ENCODE peak calls at places on chromosomes 5 and 9, in ten cellular contexts. One of them, this sample, is unnamed.

GRCh38 chr9:90956026-90956810 is 154.6 kb downstream of the SYK start:
- DNase-seq in bronchial epithelial cell: no peak
- DNase-seq in PC-3: no peak
- DNase-seq in Calu3: no peak
- DNase-seq in B cell: no peak
- DNase-seq in CD4-positive, alpha-beta T cell: no peak
- DNase-seq in NB4: no peak
- DNase-seq in fibroblast of mammary gland: peak; percentile 42
- DNase-seq in cardiac muscle cell: no peak
- DNase-seq in lower leg skin: no peak
- DNase-seq in this sample: no peak

GRCh38 chr5:32779754-32780415 is 68.8 kb downstream of the NPR3 start:
- DNase-seq in NB4: no peak
- DNase-seq in PC-3: no peak
- DNase-seq in bronchial epithelial cell: no peak
- DNase-seq in CD4-positive, alpha-beta T cell: no peak
- DNase-seq in cardiac muscle cell: no peak
- DNase-seq in Calu3: no peak
- DNase-seq in fibroblast of mammary gland: no peak
- DNase-seq in B cell: no peak
- DNase-seq in lower leg skin: no peak
- DNase-seq in this sample: no peak

GRCh38 chr9:106929471-106930198 is 66.7 kb downstream of the ZNF462 start:
- DNase-seq in lower leg skin: no peak
- DNase-seq in B cell: no peak
- DNase-seq in bronchial epithelial cell: no peak
- DNase-seq in CD4-positive, alpha-beta T cell: no peak
- DNase-seq in fibroblast of mammary gland: peak; percentile 60
- DNase-seq in NB4: no peak
- DNase-seq in Calu3: no peak
- DNase-seq in cardiac muscle cell: no peak
- DNase-seq in PC-3: no peak
- DNase-seq in this sample: no peak

GRCh38 chr5:62886603-62887315 is 308.1 kb downstream of the LRRC70 start:
- DNase-seq in B cell: no peak
- DNase-seq in bronchial epithelial cell: no peak
- DNase-seq in lower leg skin: no peak
- DNase-seq in PC-3: no peak
- DNase-seq in Calu3: peak; percentile 3
- DNase-seq in CD4-positive, alpha-beta T cell: no peak
- DNase-seq in cardiac muscle cell: peak; percentile 52
- DNase-seq in NB4: no peak
- DNase-seq in fibroblast of mammary gland: no peak
- DNase-seq in this sample: no peak

GRCh38 chr5:3201121-3201520 is 394.5 kb upstream of the IRX1 start:
- DNase-seq in lower leg skin: peak; percentile 37
- DNase-seq in CD4-positive, alpha-beta T cell: no peak
- DNase-seq in cardiac muscle cell: no peak
- DNase-seq in B cell: no peak
- DNase-seq in fibroblast of mammary gland: no peak
- DNase-seq in PC-3: no peak
- DNase-seq in NB4: no peak
- DNase-seq in Calu3: no peak
- DNase-seq in bronchial epithelial cell: no peak
- DNase-seq in this sample: no peak

GRCh38 chr9:131045300-131046092 is 36.5 kb downstream of the LAMC3 start:
- DNase-seq in bronchial epithelial cell: no peak
- DNase-seq in Calu3: peak; percentile 4
- DNase-seq in NB4: no peak
- DNase-seq in lower leg skin: no peak
- DNase-seq in cardiac muscle cell: no peak
- DNase-seq in CD4-positive, alpha-beta T cell: peak; percentile 42
- DNase-seq in PC-3: no peak
- DNase-seq in fibroblast of mammary gland: peak; percentile 10
- DNase-seq in B cell: no peak
- DNase-seq in this sample: no peak

GRCh38 chr5:107554776-107555424 is 115.8 kb downstream of the EFNA5 start:
- DNase-seq in lower leg skin: no peak
- DNase-seq in B cell: no peak
- DNase-seq in cardiac muscle cell: no peak
- DNase-seq in NB4: no peak
- DNase-seq in bronchial epithelial cell: no peak
- DNase-seq in fibroblast of mammary gland: no peak
- DNase-seq in Calu3: no peak
- DNase-seq in PC-3: no peak
- DNase-seq in CD4-positive, alpha-beta T cell: no peak
- DNase-seq in this sample: no peak

GRCh38 chr5:177982956-177983355 is 13.1 kb downstream of the PROP1 start:
- DNase-seq in PC-3: no peak
- DNase-seq in Calu3: no peak
- DNase-seq in fibroblast of mammary gland: no peak
- DNase-seq in NB4: no peak
- DNase-seq in bronchial epithelial cell: no peak
- DNase-seq in cardiac muscle cell: no peak
- DNase-seq in B cell: no peak
- DNase-seq in CD4-positive, alpha-beta T cell: no peak
- DNase-seq in lower leg skin: peak; percentile 53
- DNase-seq in this sample: no peak

GRCh38 chr5:55570026-55570425 is 35.3 kb upstream of the PLPP1 start:
- DNase-seq in Calu3: no peak
- DNase-seq in CD4-positive, alpha-beta T cell: no peak
- DNase-seq in PC-3: no peak
- DNase-seq in B cell: no peak
- DNase-seq in fibroblast of mammary gland: peak; percentile 41
- DNase-seq in lower leg skin: no peak
- DNase-seq in cardiac muscle cell: no peak
- DNase-seq in bronchial epithelial cell: no peak
- DNase-seq in NB4: no peak
- DNase-seq in this sample: no peak

GRCh38 chr5:15637886-15638285 is 137.9 kb downstream of the FBXL7 start:
- DNase-seq in Calu3: no peak
- DNase-seq in CD4-positive, alpha-beta T cell: no peak
- DNase-seq in fibroblast of mammary gland: no peak
- DNase-seq in lower leg skin: no peak
- DNase-seq in NB4: no peak
- DNase-seq in B cell: no peak
- DNase-seq in PC-3: no peak
- DNase-seq in bronchial epithelial cell: no peak
- DNase-seq in cardiac muscle cell: no peak
- DNase-seq in this sample: no peak

GRCh38 chr5:15637345-15637744 is 137.4 kb downstream of the FBXL7 start:
- DNase-seq in PC-3: no peak
- DNase-seq in Calu3: no peak
- DNase-seq in CD4-positive, alpha-beta T cell: no peak
- DNase-seq in NB4: no peak
- DNase-seq in fibroblast of mammary gland: no peak
- DNase-seq in cardiac muscle cell: no peak
- DNase-seq in bronchial epithelial cell: no peak
- DNase-seq in B cell: no peak
- DNase-seq in lower leg skin: no peak
- DNase-seq in this sample: no peak

GRCh38 chr5:15643731-15644130 is 143.8 kb downstream of the FBXL7 start:
- DNase-seq in CD4-positive, alpha-beta T cell: no peak
- DNase-seq in B cell: no peak
- DNase-seq in cardiac muscle cell: no peak
- DNase-seq in fibroblast of mammary gland: no peak
- DNase-seq in PC-3: no peak
- DNase-seq in Calu3: no peak
- DNase-seq in lower leg skin: no peak
- DNase-seq in bronchial epithelial cell: no peak
- DNase-seq in NB4: no peak
- DNase-seq in this sample: no peak

GRCh38 chr5:15638341-15638740 is 138.4 kb downstream of the FBXL7 start:
- DNase-seq in PC-3: no peak
- DNase-seq in fibroblast of mammary gland: no peak
- DNase-seq in Calu3: no peak
- DNase-seq in bronchial epithelial cell: no peak
- DNase-seq in B cell: no peak
- DNase-seq in NB4: no peak
- DNase-seq in CD4-positive, alpha-beta T cell: no peak
- DNase-seq in cardiac muscle cell: no peak
- DNase-seq in lower leg skin: no peak
- DNase-seq in this sample: no peak

GRCh38 chr5:15640116-15640515 is 140.1 kb downstream of the FBXL7 start:
- DNase-seq in NB4: no peak
- DNase-seq in Calu3: no peak
- DNase-seq in CD4-positive, alpha-beta T cell: no peak
- DNase-seq in cardiac muscle cell: no peak
- DNase-seq in lower leg skin: no peak
- DNase-seq in bronchial epithelial cell: no peak
- DNase-seq in PC-3: no peak
- DNase-seq in B cell: no peak
- DNase-seq in fibroblast of mammary gland: no peak
- DNase-seq in this sample: no peak
- TF ChIP-seq CTCF in NB4: no peak
- TF ChIP-seq CTCF in Calu3: no peak
- TF ChIP-seq CTCF in CD4-positive, alpha-beta T cell: no peak
- TF ChIP-seq CTCF in cardiac muscle cell: no peak
- TF ChIP-seq CTCF in lower leg skin: no peak
- TF ChIP-seq CTCF in bronchial epithelial cell: no peak
- TF ChIP-seq CTCF in PC-3: no peak
- TF ChIP-seq CTCF in B cell: no peak
- TF ChIP-seq CTCF in fibroblast of mammary gland: no peak
- TF ChIP-seq CTCF in this sample: no peak

DNA sequence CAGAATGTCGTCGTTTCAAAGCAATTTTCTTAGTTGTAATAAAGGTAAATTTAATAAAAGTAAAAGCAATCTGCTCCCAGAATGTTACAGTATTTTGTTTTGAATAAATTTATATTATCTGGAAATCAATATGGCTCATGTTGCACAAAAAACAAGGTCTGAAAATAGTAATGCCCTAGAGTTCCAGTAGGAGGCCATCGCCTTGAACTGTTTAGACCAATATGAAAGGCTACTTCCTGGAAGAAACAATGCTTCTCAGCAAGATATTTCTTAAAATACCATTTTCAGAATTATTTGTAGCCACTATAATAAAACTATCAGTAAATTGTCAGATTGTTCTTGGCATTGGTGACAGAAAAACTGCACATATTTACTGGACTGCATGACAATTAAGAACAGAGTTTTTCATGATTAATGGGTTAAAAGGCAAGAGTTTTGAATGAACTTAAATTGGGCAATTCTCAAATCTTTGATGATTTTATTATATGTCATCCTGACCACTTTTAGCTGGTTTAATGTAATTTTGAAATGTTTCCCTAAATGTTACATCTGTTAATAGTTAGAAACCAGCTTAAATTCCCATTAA is 153.2 kb downstream of the COMMD10 start:
- DNase-seq in NB4: peak; percentile 1
- DNase-seq in B cell: no peak
- DNase-seq in Calu3: no peak
- DNase-seq in cardiac muscle cell: no peak
- DNase-seq in CD4-positive, alpha-beta T cell: no peak
- DNase-seq in bronchial epithelial cell: peak; percentile 9
- DNase-seq in fibroblast of mammary gland: peak; percentile 27
- DNase-seq in lower leg skin: no peak
- DNase-seq in PC-3: peak; percentile 22
- DNase-seq in this sample: no peak
- TF ChIP-seq CTCF in NB4: peak; percentile 10
- TF ChIP-seq CTCF in B cell: no peak
- TF ChIP-seq CTCF in Calu3: peak; percentile 14
- TF ChIP-seq CTCF in cardiac muscle cell: peak; percentile 16
- TF ChIP-seq CTCF in CD4-positive, alpha-beta T cell: no peak
- TF ChIP-seq CTCF in bronchial epithelial cell: no peak
- TF ChIP-seq CTCF in fibroblast of mammary gland: peak; percentile 35
- TF ChIP-seq CTCF in lower leg skin: no peak
- TF ChIP-seq CTCF in PC-3: peak; percentile 46
- TF ChIP-seq CTCF in this sample: peak; percentile 65

GRCh38 chr5:90390933-90391332 is 18.6 kb downstream of the CETN3 start:
- DNase-seq in B cell: no peak
- DNase-seq in cardiac muscle cell: no peak
- DNase-seq in NB4: no peak
- DNase-seq in CD4-positive, alpha-beta T cell: no peak
- DNase-seq in bronchial epithelial cell: no peak
- DNase-seq in PC-3: no peak
- DNase-seq in Calu3: no peak
- DNase-seq in lower leg skin: no peak
- DNase-seq in fibroblast of mammary gland: no peak
- DNase-seq in this sample: no peak

GRCh38 chr5:90395005-90395404 is 14.6 kb downstream of the CETN3 start:
- DNase-seq in NB4: no peak
- DNase-seq in B cell: no peak
- DNase-seq in CD4-positive, alpha-beta T cell: no peak
- DNase-seq in cardiac muscle cell: no peak
- DNase-seq in Calu3: no peak
- DNase-seq in bronchial epithelial cell: no peak
- DNase-seq in PC-3: no peak
- DNase-seq in fibroblast of mammary gland: no peak
- DNase-seq in lower leg skin: no peak
- DNase-seq in this sample: no peak

GRCh38 chr5:90386099-90386710 is 23.4 kb downstream of the CETN3 start:
- DNase-seq in PC-3: peak; percentile 70
- DNase-seq in NB4: peak; percentile 32
- DNase-seq in CD4-positive, alpha-beta T cell: no peak
- DNase-seq in Calu3: no peak
- DNase-seq in lower leg skin: no peak
- DNase-seq in bronchial epithelial cell: peak; percentile 38
- DNase-seq in B cell: peak; percentile 24
- DNase-seq in fibroblast of mammary gland: peak; percentile 35
- DNase-seq in cardiac muscle cell: peak; percentile 28
- DNase-seq in this sample: no peak

GRCh38 chr5:90387508-90387907 is 22.0 kb downstream of the CETN3 start:
- DNase-seq in bronchial epithelial cell: no peak
- DNase-seq in CD4-positive, alpha-beta T cell: no peak
- DNase-seq in Calu3: no peak
- DNase-seq in PC-3: no peak
- DNase-seq in lower leg skin: no peak
- DNase-seq in cardiac muscle cell: peak; percentile 14
- DNase-seq in B cell: no peak
- DNase-seq in NB4: no peak
- DNase-seq in fibroblast of mammary gland: no peak
- DNase-seq in this sample: no peak

GRCh38 chr5:90390326-90390725 is 19.2 kb downstream of the CETN3 start:
- DNase-seq in cardiac muscle cell: no peak
- DNase-seq in NB4: no peak
- DNase-seq in PC-3: no peak
- DNase-seq in CD4-positive, alpha-beta T cell: no peak
- DNase-seq in bronchial epithelial cell: no peak
- DNase-seq in fibroblast of mammary gland: no peak
- DNase-seq in B cell: no peak
- DNase-seq in lower leg skin: no peak
- DNase-seq in Calu3: no peak
- DNase-seq in this sample: no peak
- TF ChIP-seq CTCF in cardiac muscle cell: no peak
- TF ChIP-seq CTCF in NB4: no peak
- TF ChIP-seq CTCF in PC-3: no peak
- TF ChIP-seq CTCF in CD4-positive, alpha-beta T cell: no peak
- TF ChIP-seq CTCF in bronchial epithelial cell: no peak
- TF ChIP-seq CTCF in fibroblast of mammary gland: no peak
- TF ChIP-seq CTCF in B cell: no peak
- TF ChIP-seq CTCF in lower leg skin: no peak
- TF ChIP-seq CTCF in Calu3: no peak
- TF ChIP-seq CTCF in this sample: no peak

DNA sequence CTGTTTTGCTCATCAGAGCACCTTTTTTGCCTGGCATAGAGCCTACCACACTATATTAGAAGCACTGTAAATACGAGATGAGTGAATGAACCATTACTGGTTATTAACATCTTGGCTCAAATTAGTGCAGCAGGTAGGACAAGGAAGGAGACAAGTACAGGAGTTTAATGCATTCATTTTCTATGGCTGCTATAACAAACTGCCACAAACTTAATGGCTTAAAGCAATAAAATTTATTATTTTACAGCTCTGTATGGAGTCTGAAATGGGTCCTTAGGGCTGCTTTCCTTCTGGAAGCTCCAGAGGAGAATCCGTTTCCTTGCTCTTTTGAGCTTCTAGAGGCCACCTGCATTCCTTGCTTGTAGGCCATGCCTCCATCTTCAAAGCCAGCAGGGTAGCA is 59.1 kb downstream of the PDE6A start:
- DNase-seq in cardiac muscle cell: no peak
- DNase-seq in fibroblast of mammary gland: no peak
- DNase-seq in CD4-positive, alpha-beta T cell: no peak
- DNase-seq in Calu3: no peak
- DNase-seq in PC-3: no peak
- DNase-seq in lower leg skin: no peak
- DNase-seq in B cell: no peak
- DNase-seq in NB4: no peak
- DNase-seq in bronchial epithelial cell: no peak
- DNase-seq in this sample: no peak
- TF ChIP-seq CTCF in cardiac muscle cell: no peak
- TF ChIP-seq CTCF in fibroblast of mammary gland: no peak
- TF ChIP-seq CTCF in CD4-positive, alpha-beta T cell: no peak
- TF ChIP-seq CTCF in Calu3: no peak
- TF ChIP-seq CTCF in PC-3: no peak
- TF ChIP-seq CTCF in lower leg skin: no peak
- TF ChIP-seq CTCF in B cell: no peak
- TF ChIP-seq CTCF in NB4: no peak
- TF ChIP-seq CTCF in bronchial epithelial cell: no peak
- TF ChIP-seq CTCF in this sample: no peak